ENCODE peak calls at places on chromosomes 5 and 9, in seven cellular contexts. T is K562, Q is GM12878, C is A549, V is HCT116, K is H1, Z is endothelial cell of umbilical vein. J is an unnamed sample.

GRCh38 chr9:35501941-35502340 is 12.0 kb downstream of the RUSC2 start:
- DNase-seq in V (no peak), C (no peak), Z (no peak), K (no peak), T (no peak), Q (no peak), J (no peak)

GRCh38 chr5:78792342-78793055 is 143.9 kb upstream of the LHFPL2 start:
- DNase-seq in Z (no peak), T (no peak), C (no peak), V (no peak), K (no peak), Q (no peak), J (no peak)

GRCh38 chr5:31393126-31393525 is 138.8 kb downstream of the DROSHA start:
- DNase-seq in C (no peak), V (no peak), T (no peak), Q (no peak), K (no peak), Z (no peak), J (peak)

GRCh38 chr5:175519006-175519405 is 40.6 kb downstream of the SFXN1 start:
- DNase-seq in C (no peak), V (no peak), Q (no peak), K (no peak), Z (no peak), T (no peak), J (no peak)

GRCh38 chr5:148956632-148957385 is 106.1 kb downstream of the SH3TC2 start:
- DNase-seq in V (no peak), K (no peak), Q (no peak), Z (no peak), T (no peak), C (no peak), J (no peak)

GRCh38 chr5:116142495-116142894 is 57.7 kb downstream of the COMMD10 start:
- DNase-seq in K (no peak), V (no peak), Z (no peak), C (no peak), Q (no peak), T (no peak), J (no peak)

GRCh38 chr9:113317777-113318176 is 14.6 kb upstream of the RNF183 start:
- DNase-seq in Q (no peak), T (peak), V (no peak), Z (no peak), C (no peak), K (no peak), J (no peak)

GRCh38 chr5:73890569-73890968 is 264.6 kb downstream of the ARHGEF28 start:
- DNase-seq in Q (no peak), Z (no peak), V (no peak), C (no peak), T (no peak), K (no peak), J (no peak)

GRCh38 chr9:8262625-8263622 is 463.3 kb upstream of the DMAC1 start:
- DNase-seq in Z (no peak), K (no peak), Q (no peak), C (no peak), V (no peak), T (no peak), J (no peak)

GRCh38 chr5:150053231-150053626 is 33.1 kb downstream of the CSF1R start:
- DNase-seq in Q (no peak), K (no peak), T (no peak), Z (peak), V (no peak), C (no peak), J (peak)

GRCh38 chr5:80142996-80143395 is 107.8 kb downstream of the THBS4 start:
- DNase-seq in C (no peak), K (no peak), Z (no peak), Q (no peak), T (no peak), V (no peak), J (no peak)

GRCh38 chr9:36319806-36320205 is 61.6 kb upstream of the GNE start:
- DNase-seq in Z (no peak), V (no peak), Q (no peak), C (peak), T (no peak), K (no peak), J (no peak)

GRCh38 chr5:140351609-140352334 is 5.4 kb upstream of the HBEGF start:
- DNase-seq in V (peak), Q (no peak), T (peak), C (peak), Z (peak), K (no peak), J (peak)

GRCh38 chr5:134090482-134090881 is 24.0 kb upstream of the TCF7 start:
- DNase-seq in Z (no peak), C (no peak), T (no peak), K (no peak), V (no peak), Q (no peak), J (no peak)

GRCh38 chr5:126614189-126614588 is 13.4 kb downstream of the PHAX start:
- DNase-seq in T (no peak), Q (no peak), K (no peak), V (no peak), C (no peak), Z (no peak), J (peak)

GRCh38 chr5:75053286-75054109 is 1.1 kb upstream of the GCNT4 start:
- DNase-seq in T (peak), V (no peak), Z (peak), K (no peak), Q (no peak), C (peak), J (peak)

GRCh38 chr5:112973036-112973435 is 3.6 kb upstream of the DCP2 start:
- DNase-seq in T (no peak), C (no peak), K (no peak), Z (no peak), V (no peak), Q (no peak), J (no peak)

GRCh38 chr9:135244751-135245221 is 157.3 kb downstream of the OLFM1 start:
- DNase-seq in C (no peak), Q (no peak), Z (no peak), T (no peak), K (no peak), V (no peak), J (no peak)

GRCh38 chr5:120298981-120299380 is 165.1 kb upstream of the PRR16 start:
- DNase-seq in Z (no peak), K (no peak), T (no peak), Q (no peak), C (no peak), V (no peak), J (no peak)

GRCh38 chr9:118643118-118643517 is 726.1 kb downstream of the BRINP1 start:
- DNase-seq in T (no peak), K (peak), C (peak), V (no peak), Q (no peak), Z (no peak), J (no peak)

GRCh38 chr9:2336055-2336454 is 285.5 kb upstream of the VLDLR start:
- DNase-seq in T (no peak), V (no peak), K (no peak), C (no peak), Z (peak), Q (no peak), J (peak)

GRCh38 chr9:95134457-95134881 is 183.0 kb downstream of the FANCC start:
- DNase-seq in Z (no peak), T (no peak), K (no peak), C (no peak), V (no peak), Q (no peak), J (no peak)

GRCh38 chr5:38323645-38324295 is 65.4 kb downstream of the EGFLAM start:
- DNase-seq in T (no peak), C (no peak), Z (no peak), V (no peak), K (no peak), Q (no peak), J (no peak)
- H3K4me3 ChIP-seq in T (no peak), C (no peak), Z (no peak), V (no peak), K (no peak), Q (no peak), J (no peak)

GRCh38 chr9:37565661-37566618 is 10.2 kb downstream of the FBXO10 start:
- DNase-seq in K (no peak), T (no peak), Q (peak), V (no peak), Z (no peak), C (no peak), J (no peak)
- TF ChIP-seq POLR2A in K (no peak), T (no peak), Q (peak), V (no peak), Z (no peak), C (no peak), J (no peak)

GRCh38 chr9:120663380-120663779 is 50.9 kb downstream of the MEGF9 start:
- DNase-seq in K (no peak), V (no peak), C (no peak), Q (no peak), Z (no peak), T (no peak), J (peak)

GRCh38 chr9:120663950-120664349 is 50.3 kb downstream of the MEGF9 start:
- DNase-seq in K (no peak), V (no peak), Q (no peak), C (no peak), Z (no peak), T (no peak), J (no peak)

GRCh38 chr9:120662513-120662912 is 51.8 kb downstream of the MEGF9 start:
- DNase-seq in C (no peak), Z (no peak), Q (no peak), T (no peak), V (no peak), K (no peak), J (no peak)

GRCh38 chr9:120668399-120668798 is 45.9 kb downstream of the MEGF9 start:
- DNase-seq in T (no peak), Q (no peak), V (no peak), Z (peak), C (no peak), K (no peak), J (no peak)
- TF ChIP-seq MAX in T (no peak), Q (no peak), V (no peak), Z (no peak), C (no peak), K (no peak), J (no peak)

GRCh38 chr9:124350485-124351263 is 64.6 kb downstream of the PSMB7 start:
- DNase-seq in K (no peak), Q (no peak), T (no peak), Z (no peak), V (no peak), C (no peak), J (no peak)
- H3K4me3 ChIP-seq in K (no peak), Q (no peak), T (no peak), Z (no peak), V (no peak), C (no peak), J (no peak)

DNA sequence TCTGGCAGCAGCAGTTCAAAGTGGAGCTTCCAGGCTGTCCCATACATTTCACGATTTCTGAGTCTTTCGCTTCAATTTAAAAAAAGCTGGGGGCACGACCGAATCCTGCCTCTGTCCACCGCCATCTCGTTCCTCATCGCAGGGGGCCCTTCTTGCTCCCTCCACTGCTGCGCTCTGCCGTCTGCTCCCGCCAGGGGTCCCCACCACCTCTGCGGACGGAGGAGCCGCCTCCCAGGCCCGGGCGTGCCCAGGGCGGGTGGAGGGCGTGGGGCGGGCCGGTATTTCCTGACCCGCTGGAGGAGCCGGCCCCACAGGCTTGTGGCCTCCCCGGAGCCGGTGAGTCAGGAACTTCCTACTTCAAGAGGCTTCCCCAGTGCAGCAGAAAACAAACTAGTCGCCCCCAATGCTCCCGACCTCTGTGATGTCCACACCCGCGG is 50.4 kb downstream of the USP20 start:
- DNase-seq in T (peak), V (peak), K (peak), Z (peak), Q (peak), C (peak), J (peak)
- TF ChIP-seq POLR2A in T (no peak), V (no peak), K (peak), Z (no peak), Q (peak), C (peak), J (peak)

DNA sequence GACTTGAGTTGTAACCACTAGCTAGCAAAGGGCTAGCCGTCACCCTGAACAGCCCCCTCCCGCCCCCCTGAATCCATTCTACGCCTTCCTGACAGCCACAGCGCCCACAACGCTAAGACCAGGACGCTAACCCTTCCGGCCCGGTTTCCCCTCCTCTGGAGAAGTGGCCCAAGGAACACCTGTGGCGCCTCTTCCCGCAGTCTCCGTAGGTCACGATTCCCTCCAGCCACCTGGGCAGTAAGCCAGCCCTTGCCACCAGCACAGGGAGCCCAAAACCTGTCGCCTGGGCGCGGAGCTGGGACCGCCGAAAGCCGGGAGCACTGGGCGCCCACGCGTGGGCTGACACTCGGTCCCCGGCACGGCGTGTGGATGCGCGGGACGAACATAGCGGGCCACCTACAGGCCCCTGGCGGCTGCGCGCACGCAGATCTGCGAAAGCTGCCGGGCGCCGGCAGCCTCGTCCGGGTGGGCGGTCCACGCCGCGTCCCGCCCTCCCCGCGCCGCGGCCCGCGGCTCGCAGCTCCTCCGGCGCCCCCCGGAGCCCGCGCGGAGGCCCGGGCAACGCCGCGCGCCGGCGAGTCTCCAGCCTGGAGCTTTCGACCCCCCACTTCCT is 596 bp downstream of the IRF1 start:
- DNase-seq in V (no peak), Z (peak), T (peak), C (peak), K (no peak), Q (no peak), J (peak)
- TF ChIP-seq MAX in V (no peak), Z (no peak), T (peak), C (no peak), K (no peak), Q (no peak), J (no peak)

GRCh38 chr5:180797256-180798192 is 5.1 kb downstream of the MGAT1 start:
- DNase-seq in C (no peak), V (no peak), K (no peak), Z (no peak), T (peak), Q (no peak), J (no peak)
- H3K4me3 ChIP-seq in C (no peak), V (no peak), K (no peak), Z (no peak), T (no peak), Q (peak), J (no peak)

GRCh38 chr5:91703128-91703527 is 320.0 kb upstream of the ARRDC3 start:
- DNase-seq in Z (no peak), K (no peak), V (no peak), C (no peak), Q (no peak), T (no peak), J (no peak)
- TF ChIP-seq POLR2A in Z (no peak), K (no peak), V (no peak), C (no peak), Q (no peak), T (no peak), J (no peak)

GRCh38 chr9:137049544-137050449 is 3.8 kb upstream of the NPDC1 start:
- DNase-seq in Q (no peak), C (peak), Z (peak), K (no peak), T (peak), V (no peak), J (peak)
- TF ChIP-seq MAX in Q (peak), C (no peak), Z (no peak), K (no peak), T (no peak), V (no peak), J (no peak)